ENCODE peak calls at places on chromosomes 4 and X, in ten cellular contexts. O, V, K, X, B, U, Y, Z, G and T are unnamed samples.

GRCh38 chr4:8340721-8341680 is 71.4 kb downstream of the HTRA3 start:
- DNase-seq in O (no peak), K (peak; percentile 88), Y (no peak), B (no peak), Z (no peak), X (no peak), G (peak; percentile 94), U (peak; percentile 40), V (no peak), T (no peak)

GRCh38 chr4:26238426-26238781 is 82.4 kb upstream of the RBPJ start:
- DNase-seq in Y (no peak), O (peak; percentile 83), Z (no peak), X (no peak), U (no peak), K (no peak), G (no peak), V (no peak), B (no peak), T (no peak)

GRCh38 chrX:67614414-67614813 is 70.6 kb downstream of the AR start:
- DNase-seq in U (peak; percentile 53), B (no peak), O (no peak), Y (no peak), V (no peak), Z (no peak), K (no peak), G (no peak), X (no peak), T (no peak)

GRCh38 chr4:118288097-118288496 is 64.7 kb downstream of the PRSS12 start:
- DNase-seq in O (no peak), U (no peak), Y (no peak), V (no peak), X (no peak), K (no peak), G (no peak), Z (no peak), B (no peak), T (no peak)

GRCh38 chr4:119627267-119628190 is 1.1 kb downstream of the PDE5A start:
- DNase-seq in G (peak; percentile 73), V (peak; percentile 48), K (peak; percentile 69), Z (peak; percentile 77), U (peak; percentile 40), Y (peak; percentile 35), X (peak; percentile 1), B (peak; percentile 2), O (peak; percentile 53), T (peak; percentile 41)

GRCh38 chr4:145954924-145955339 is 16.3 kb upstream of the ZNF827 start:
- DNase-seq in G (no peak), B (no peak), V (no peak), Y (no peak), O (no peak), Z (no peak), K (no peak), U (peak; percentile 80), X (no peak), T (no peak)

GRCh38 chr4:109365944-109366343 is 63.5 kb upstream of the COL25A1 start:
- DNase-seq in X (no peak), U (no peak), Z (no peak), Y (no peak), B (no peak), V (no peak), K (no peak), G (no peak), O (no peak), T (no peak)

GRCh38 chr4:78876568-78877320 is 62.5 kb downstream of the PAQR3 start:
- DNase-seq in O (no peak), Y (no peak), X (no peak), U (peak; percentile 15), B (no peak), V (no peak), K (no peak), G (no peak), Z (no peak), T (no peak)

GRCh38 chrX:14030248-14030592 is 528 bp upstream of the GEMIN8 start:
- DNase-seq in Z (no peak), Y (no peak), X (no peak), K (no peak), O (no peak), G (no peak), U (peak; percentile 35), V (no peak), B (no peak), T (no peak)

GRCh38 chrX:137033774-137034507 is at the start of gene GPR101:
- DNase-seq in X (no peak), B (no peak), G (no peak), O (no peak), K (no peak), Y (no peak), U (no peak), V (no peak), Z (no peak), T (no peak)

GRCh38 chr4:3168029-3168428 is 80.9 kb upstream of the MSANTD1 start:
- DNase-seq in O (no peak), G (no peak), X (no peak), U (peak; percentile 22), Y (peak; percentile 21), V (no peak), K (no peak), Z (no peak), B (no peak), T (no peak)

GRCh38 chrX:134600714-134601113 is 57.6 kb downstream of the PLAC1 start:
- DNase-seq in X (no peak), G (no peak), Z (no peak), U (peak; percentile 37), V (no peak), Y (no peak), K (no peak), O (no peak), B (no peak), T (no peak)

GRCh38 chrX:139203681-139204575 is 326.6 kb upstream of the F9 start:
- DNase-seq in V (no peak), O (no peak), Y (no peak), G (peak; percentile 40), U (no peak), K (no peak), X (no peak), Z (peak; percentile 25), B (no peak), T (no peak)

GRCh38 chr4:172850838-172851237 is 317.8 kb upstream of the GALNT7 start:
- DNase-seq in B (no peak), U (peak; percentile 73), Y (peak; percentile 59), K (no peak), V (no peak), G (no peak), O (no peak), X (no peak), Z (no peak), T (no peak)

GRCh38 chr4:152709675-152710438 is 30.1 kb upstream of the TMEM154 start:
- DNase-seq in V (no peak), B (no peak), U (peak; percentile 16), Z (peak; percentile 23), G (no peak), Y (no peak), X (no peak), O (no peak), K (no peak), T (no peak)

GRCh38 chrX:102341867-102342266 is 94.9 kb downstream of the NXF2 start:
- DNase-seq in Z (no peak), B (no peak), O (no peak), Y (no peak), X (no peak), U (no peak), K (no peak), V (no peak), G (no peak), T (no peak)

GRCh38 chr4:15003891-15004700 is 1.8 kb downstream of the CPEB2 start:
- DNase-seq in Y (no peak), B (peak; percentile 49), G (peak; percentile 75), K (peak; percentile 32), U (peak; percentile 37), O (no peak), X (no peak), Z (peak; percentile 55), V (peak; percentile 26), T (no peak)

GRCh38 chr4:125722009-125722408 is 407.3 kb downstream of the FAT4 start:
- DNase-seq in U (no peak), Y (no peak), B (no peak), O (no peak), G (no peak), V (no peak), K (no peak), Z (no peak), X (no peak), T (no peak)

GRCh38 chr4:102734591-102735385 is 26.0 kb downstream of the MANBA start:
- DNase-seq in G (no peak), X (no peak), Z (no peak), V (no peak), O (no peak), U (no peak), B (no peak), Y (no peak), K (no peak), T (no peak)